ENCODE peak calls at places on chromosomes 5 and 9, in eight cellular contexts. U, C, E, B, D, J, I and M are unnamed samples.

GRCh38 chr9:4923580-4924544 is 61.2 kb upstream of the JAK2 start:
- DNase-seq in U (peak; percentile 61), C (peak; percentile 60), E (peak; percentile 10), B (no peak), D (peak; percentile 21), J (no peak), I (peak; percentile 55), M (peak; percentile 20)

GRCh38 chr5:153866176-153866575 is 172.5 kb downstream of the FAM114A2 start:
- DNase-seq in U (no peak), C (no peak), E (no peak), B (no peak), D (no peak), J (no peak), I (no peak), M (peak; percentile 75)

GRCh38 chr9:33467526-33467925 is 6.2 kb downstream of the NOL6 start:
- DNase-seq in U (no peak), C (no peak), E (no peak), B (no peak), D (no peak), J (no peak), I (no peak), M (no peak)

GRCh38 chr9:6938873-6939272 is 181.1 kb downstream of the KDM4C start:
- DNase-seq in U (no peak), C (no peak), E (no peak), B (no peak), D (no peak), J (no peak), I (no peak), M (peak; percentile 52)

GRCh38 chr9:135253305-135254004 is 166.0 kb downstream of the OLFM1 start:
- DNase-seq in U (no peak), C (peak; percentile 80), E (no peak), B (no peak), D (no peak), J (no peak), I (no peak), M (no peak)

GRCh38 chr9:5186416-5187169 is 1.2 kb upstream of the INSL6 start:
- DNase-seq in U (peak; percentile 78), C (peak; percentile 79), E (peak; percentile 57), B (peak; percentile 45), D (peak; percentile 64), J (peak; percentile 51), I (peak; percentile 77), M (peak; percentile 63)

GRCh38 chr5:146529984-146530383 is 14.0 kb upstream of the GPR151 start:
- DNase-seq in U (no peak), C (no peak), E (no peak), B (no peak), D (no peak), J (no peak), I (no peak), M (no peak)

GRCh38 chr9:17481565-17481964 is 97.3 kb upstream of the SH3GL2 start:
- DNase-seq in U (no peak), C (peak; percentile 61), E (no peak), B (no peak), D (no peak), J (no peak), I (no peak), M (no peak)

GRCh38 chr5:141040093-141040762 is 10.9 kb upstream of the PCDHB1 start:
- DNase-seq in U (peak; percentile 45), C (peak; percentile 89), E (peak; percentile 80), B (no peak), D (no peak), J (no peak), I (peak; percentile 11), M (no peak)

GRCh38 chr5:96931605-96932004 is 4.3 kb upstream of the LNPEP start:
- DNase-seq in U (no peak), C (no peak), E (no peak), B (no peak), D (no peak), J (no peak), I (no peak), M (no peak)

GRCh38 chr9:130446111-130446861 is 1.5 kb downstream of the ASS1 start:
- DNase-seq in U (peak; percentile 78), C (peak; percentile 74), E (peak; percentile 80), B (no peak), D (no peak), J (no peak), I (peak; percentile 97), M (peak; percentile 98)

GRCh38 chr9:115063058-115063850 is 54.7 kb downstream of the TNC start:
- DNase-seq in U (peak; percentile 34), C (peak; percentile 33), E (no peak), B (no peak), D (no peak), J (no peak), I (peak; percentile 42), M (peak; percentile 55)

GRCh38 chr9:123348317-123348992 is 7.5 kb upstream of the CRB2 start:
- DNase-seq in U (no peak), C (no peak), E (peak; percentile 43), B (no peak), D (no peak), J (no peak), I (no peak), M (no peak)

GRCh38 chr5:39730011-39730410 is 305.2 kb upstream of the DAB2 start:
- DNase-seq in U (no peak), C (no peak), E (no peak), B (no peak), D (no peak), J (no peak), I (no peak), M (no peak)

GRCh38 chr9:131562032-131562959 is 17.0 kb downstream of the PRRT1B start:
- DNase-seq in U (peak; percentile 43), C (peak; percentile 81), E (no peak), B (no peak), D (no peak), J (no peak), I (peak; percentile 53), M (no peak)

GRCh38 chr5:137032929-137033328 is 466.2 kb downstream of the SPOCK1 start:
- DNase-seq in U (peak; percentile 53), C (peak; percentile 28), E (no peak), B (no peak), D (no peak), J (no peak), I (peak; percentile 26), M (no peak)

GRCh38 chr9:22244141-22245011 is 202.2 kb upstream of the DMRTA1 start:
- DNase-seq in U (peak; percentile 81), C (peak; percentile 69), E (peak; percentile 63), B (no peak), D (peak; percentile 12), J (peak; percentile 17), I (peak; percentile 81), M (peak; percentile 67)

GRCh38 chr5:164868761-164869160 is 1363.3 kb downstream of the MAT2B start:
- DNase-seq in U (no peak), C (no peak), E (peak; percentile 23), B (no peak), D (no peak), J (no peak), I (no peak), M (no peak)

GRCh38 chr9:138043061-138043410 is 165.5 kb downstream of the CACNA1B start:
- DNase-seq in U (no peak), C (no peak), E (no peak), B (no peak), D (no peak), J (no peak), I (no peak), M (no peak)

GRCh38 chr5:175569701-175570100 is 88.2 kb upstream of the HRH2 start:
- DNase-seq in U (no peak), C (no peak), E (no peak), B (no peak), D (no peak), J (no peak), I (no peak), M (no peak)

GRCh38 chr9:124342402-124342945 is 72.8 kb downstream of the PSMB7 start:
- DNase-seq in U (peak; percentile 45), C (no peak), E (no peak), B (no peak), D (no peak), J (no peak), I (peak; percentile 57), M (no peak)

GRCh38 chr5:178786859-178787499 is 56.5 kb upstream of the ZNF354A start:
- DNase-seq in U (peak; percentile 80), C (no peak), E (no peak), B (no peak), D (no peak), J (no peak), I (peak; percentile 34), M (peak; percentile 50)

GRCh38 chr5:1728846-1729245 is 70.8 kb downstream of the MRPL36 start:
- DNase-seq in U (no peak), C (no peak), E (no peak), B (no peak), D (no peak), J (no peak), I (no peak), M (no peak)

DNA sequence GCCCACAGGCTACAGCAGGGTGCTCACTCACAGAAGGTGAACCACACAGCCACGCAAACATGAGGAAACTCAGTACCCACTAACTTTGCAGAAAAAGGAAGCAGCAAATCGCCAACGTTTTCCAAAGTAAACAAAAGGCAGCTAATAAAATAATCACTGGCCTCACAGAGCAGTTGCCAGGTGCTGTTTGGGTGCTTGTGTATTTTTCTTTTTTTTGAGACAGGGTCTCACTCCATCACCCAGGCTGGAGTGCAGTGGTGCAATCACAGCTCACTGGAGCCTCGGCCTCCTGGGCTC is 3.8 kb downstream of the SNAPC4 start:
- DNase-seq in U (no peak), C (no peak), E (no peak), B (no peak), D (no peak), J (no peak), I (no peak), M (no peak)
- H3K4me3 ChIP-seq in U (no peak overlapping the region), C (no peak overlapping the region), E (no peak overlapping the region), B (no peak overlapping the region), D (no peak overlapping the region), J (no peak overlapping the region), I (no peak overlapping the region), M (no peak overlapping the region)

DNA sequence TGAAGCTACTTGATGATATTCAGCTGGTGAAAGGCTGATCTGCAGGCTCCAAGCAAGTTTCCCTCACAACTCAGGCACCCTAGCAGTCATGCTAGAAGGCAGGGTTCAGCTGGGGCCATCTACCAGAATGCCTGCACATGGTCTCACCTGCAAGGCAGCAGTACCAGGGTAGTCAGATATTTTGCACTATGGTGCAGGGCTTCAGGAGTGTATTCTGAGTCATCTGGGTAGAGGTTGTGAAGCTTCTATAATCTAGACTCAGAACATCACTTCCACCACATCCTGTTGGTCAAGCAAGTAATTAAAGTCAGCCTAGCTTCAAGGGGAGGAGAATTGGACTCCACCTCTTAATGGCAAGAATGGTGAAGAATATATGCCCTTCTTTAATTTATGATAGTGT is 159.7 kb upstream of the SLC28A3 start:
- DNase-seq in U (no peak), C (no peak), E (no peak), B (no peak), D (no peak), J (no peak), I (no peak), M (no peak)
- H3K4me3 ChIP-seq in U (no peak overlapping the region), C (no peak overlapping the region), E (no peak overlapping the region), B (no peak overlapping the region), D (no peak overlapping the region), J (no peak overlapping the region), I (no peak overlapping the region), M (no peak overlapping the region)

GRCh38 chr9:79663878-79664277 is 92.1 kb downstream of the TLE4 start:
- DNase-seq in U (no peak), C (no peak), E (peak; percentile 51), B (no peak), D (no peak), J (no peak), I (no peak), M (no peak)
- H3K4me3 ChIP-seq in U (no peak overlapping the region), C (no peak overlapping the region), E (no peak overlapping the region), B (no peak overlapping the region), D (no peak overlapping the region), J (no peak overlapping the region), I (no peak overlapping the region), M (no peak overlapping the region)

GRCh38 chr9:16417101-16417500 is 453.4 kb downstream of the BNC2 start:
- DNase-seq in U (peak; percentile 96), C (no peak), E (no peak), B (no peak), D (no peak), J (no peak), I (peak; percentile 78), M (peak; percentile 97)
- H3K4me3 ChIP-seq in U (peak overlapping the region; percentile 3), C (no peak overlapping the region), E (no peak overlapping the region), B (no peak overlapping the region), D (no peak overlapping the region), J (no peak overlapping the region), I (no peak overlapping the region), M (peak overlapping the region; percentile 28)